ENCODE peak calls at places on chromosomes 16 and 17, in six cellular contexts. G is mucosa of descending colon; O is pancreas; Z is K562; T is activated CD8-positive, alpha-beta T cell treated with anti-CD3 and anti-CD28 coated beads for 36 hours; D is heart left ventricle. J is an unnamed sample.

GRCh38 chr17:19341641-19342610 is 20.6 kb downstream of the B9D1 start:
- ATAC-seq in G (no peak), O (no peak), Z (no peak), T (no peak), D (no peak), J (peak; percentile 6)

GRCh38 chr16:89540557-89540956 is 19.9 kb upstream of the RPL13 start:
- ATAC-seq in G (no peak), O (no peak), Z (no peak), T (no peak), D (peak; percentile 58), J (no peak)

GRCh38 chr17:65048441-65048840 is 8.1 kb downstream of the GNA13 start:
- ATAC-seq in G (no peak), O (no peak), Z (no peak), T (no peak), D (no peak), J (no peak)

GRCh38 chr17:63631062-63631461 is 8.8 kb downstream of the MAP3K3 start:
- ATAC-seq in G (no peak), O (no peak), Z (no peak), T (no peak), D (no peak), J (no peak)

GRCh38 chr16:87375426-87376135 is 8.0 kb downstream of the FBXO31 start:
- ATAC-seq in G (no peak), O (no peak), Z (no peak), T (no peak), D (peak; percentile 83), J (peak; percentile 61)

GRCh38 chr16:23255000-23255399 is 47.1 kb upstream of the SCNN1B start:
- ATAC-seq in G (no peak), O (no peak), Z (no peak), T (peak; percentile 18), D (no peak), J (no peak)

GRCh38 chr17:36183001-36183810 is 6.8 kb upstream of the TBC1D3B start:
- ATAC-seq in G (peak; percentile 92), O (peak; percentile 96), Z (peak; percentile 56), T (peak; percentile 38), D (no peak), J (peak; percentile 77)

GRCh38 chr17:4189280-4189679 is 46.3 kb downstream of the CYB5D2 start:
- ATAC-seq in G (no peak), O (no peak), Z (no peak), T (no peak), D (no peak), J (no peak)

GRCh38 chr16:87979352-87979751 is 28.1 kb downstream of the BANP start:
- ATAC-seq in G (no peak), O (peak; percentile 93), Z (no peak), T (no peak), D (peak; percentile 57), J (no peak)

J was measured in esophagus mucosa.